ENCODE peak calls at places on chromosome 22, in seven cellular contexts. X, P, N, K, V, U and D are unnamed samples. For H3K4me1, the result is how much of the 10 kb centered on the place peaks cover.

GRCh38 chr22:22687638-22688500 is 43.5 kb downstream of the GGTLC2 start:
- DNase-seq in V (peak), N (peak), U (peak), X (no peak), P (no peak), K (peak), D (peak)

GRCh38 chr22:40898850-40899357 is 37.0 kb upstream of the DNAJB7 start:
- DNase-seq in P (no peak), V (peak), K (no peak), X (no peak), U (no peak), N (no peak), D (no peak)

GRCh38 chr22:31846161-31847115 is 92.6 kb downstream of the DEPDC5 start:
- DNase-seq in U (no peak), V (no peak), X (no peak), K (no peak), P (no peak), N (no peak), D (no peak)

GRCh38 chr22:37428649-37429586 is 1.6 kb upstream of the ELFN2 start:
- DNase-seq in V (peak), X (no peak), N (peak), P (no peak), K (no peak), U (peak), D (peak)

GRCh38 chr22:47065756-47066615 is 303.5 kb downstream of the TBC1D22A start:
- DNase-seq in K (no peak), P (no peak), U (peak), X (no peak), V (no peak), N (peak), D (peak)

GRCh38 chr22:44102121-44102520 is 78.0 kb downstream of the PARVB start:
- DNase-seq in N (no peak), U (no peak), K (no peak), P (no peak), V (no peak), X (peak), D (no peak)

GRCh38 chr22:49306632-49306975 is 521.1 kb downstream of the BRD1 start:
- DNase-seq in U (no peak), K (no peak), X (no peak), P (no peak), N (peak), V (no peak), D (peak)

GRCh38 chr22:45064313-45065268 is 54.8 kb upstream of the PHF21B start:
- DNase-seq in P (no peak), V (no peak), K (no peak), N (no peak), X (no peak), U (no peak), D (no peak)

GRCh38 chr22:42928969-42929837 is 72.1 kb upstream of the ARFGAP3 start:
- DNase-seq in P (peak), V (peak), K (no peak), X (no peak), N (peak), U (no peak), D (peak)

GRCh38 chr22:26097840-26098239 is 71.4 kb upstream of the SEZ6L start:
- DNase-seq in X (no peak), N (no peak), K (no peak), U (no peak), V (no peak), P (no peak), D (no peak)

GRCh38 chr22:49239264-49240015 is 588.2 kb downstream of the BRD1 start:
- DNase-seq in V (no peak), P (no peak), K (no peak), N (no peak), U (no peak), X (no peak), D (no peak)

GRCh38 chr22:48632641-48633246 is 1194.9 kb downstream of the BRD1 start:
- DNase-seq in K (no peak), U (no peak), V (no peak), N (no peak), P (no peak), X (no peak), D (no peak)

GRCh38 chr22:31929126-31929928 is 15.0 kb upstream of the YWHAH start:
- DNase-seq in N (no peak), K (no peak), P (no peak), U (no peak), V (no peak), X (peak), D (no peak)

GRCh38 chr22:46064966-46065666 is 85.2 kb upstream of the PPARA start:
- DNase-seq in P (peak), K (peak), V (no peak), N (peak), U (peak), X (peak), D (no peak)

GRCh38 chr22:33812578-33812977 is 107.7 kb downstream of the LARGE1 start:
- DNase-seq in P (no peak), U (no peak), X (no peak), K (no peak), N (no peak), V (no peak), D (no peak)

GRCh38 chr22:25167834-25168601 is 31.6 kb upstream of the CRYBB3 start:
- DNase-seq in N (no peak), P (no peak), V (peak), U (no peak), X (no peak), K (no peak), D (peak)

GRCh38 chr22:47835726-47836125 is 1073.3 kb downstream of the TBC1D22A start:
- DNase-seq in N (no peak), U (no peak), V (peak), K (no peak), X (no peak), P (no peak), D (no peak)

GRCh38 chr22:39575552-39575825 is 4.9 kb downstream of the CACNA1I start:
- DNase-seq in P (no peak), N (no peak), X (no peak), V (no peak), K (no peak), U (no peak), D (no peak)

GRCh38 chr22:42283288-42284229 is 13.1 kb upstream of the TCF20 start:
- DNase-seq in U (no peak), K (peak), X (no peak), P (no peak), N (no peak), V (no peak), D (no peak)

GRCh38 chr22:44777364-44777756 is 25.0 kb downstream of the ARHGAP8 start:
- DNase-seq in P (no peak), K (no peak), V (no peak), U (peak), X (no peak), N (no peak), D (no peak)

GRCh38 chr22:38874529-38875222 is 2.7 kb upstream of the CBX6 start:
- DNase-seq in K (no peak), N (no peak), U (no peak), P (peak), V (no peak), X (no peak), D (peak)

GRCh38 chr22:37951305-37951704 is 2.1 kb downstream of the C22orf23 start:
- DNase-seq in V (peak), X (no peak), N (no peak), P (no peak), U (no peak), K (no peak), D (no peak)

GRCh38 chr22:50445071-50445879 is 29.6 kb downstream of the SBF1 start:
- DNase-seq in N (no peak), U (no peak), V (no peak), K (no peak), X (no peak), P (no peak), D (no peak)

GRCh38 chr22:28674121-28674563 is 5.5 kb downstream of the TTC28 start:
- DNase-seq in N (peak), X (no peak), U (no peak), K (no peak), P (no peak), V (no peak), D (no peak)

GRCh38 chr22:37309221-37310074 is 27.1 kb downstream of the CYTH4 start:
- DNase-seq in N (peak), V (no peak), K (no peak), X (no peak), U (peak), P (no peak), D (no peak)

GRCh38 chr22:50192825-50193204 is 7.1 kb downstream of the TRABD start:
- DNase-seq in V (no peak), K (no peak), N (peak), U (peak), X (peak), P (no peak), D (no peak)

GRCh38 chr22:50548046-50548912 is 2.6 kb downstream of the KLHDC7B start:
- DNase-seq in N (peak), V (no peak), P (no peak), U (peak), X (no peak), K (no peak), D (no peak)

GRCh38 chr22:23178512-23179254 is 1.6 kb upstream of the BCR start:
- DNase-seq in X (peak), K (peak), P (no peak), U (peak), V (no peak), N (peak), D (peak)

GRCh38 chr22:42716221-42716620 is 4.4 kb downstream of the A4GALT start:
- DNase-seq in X (no peak), P (no peak), K (no peak), U (no peak), N (no peak), V (no peak), D (no peak)

GRCh38 chr22:33747576-33748180 is 172.6 kb downstream of the LARGE1 start:
- DNase-seq in U (peak), N (peak), X (peak), K (peak), P (no peak), V (no peak), D (no peak)

GRCh38 chr22:27329966-27330645 is 471.4 kb downstream of the MN1 start:
- DNase-seq in X (no peak), N (no peak), V (no peak), P (no peak), U (no peak), K (no peak), D (no peak)

GRCh38 chr22:27331526-27332281 is 469.9 kb downstream of the MN1 start:
- DNase-seq in N (no peak), P (no peak), X (peak), K (peak), U (peak), V (peak), D (peak)

GRCh38 chr22:27329471-27329870 is 472.1 kb downstream of the MN1 start:
- DNase-seq in N (no peak), X (no peak), P (no peak), V (no peak), U (no peak), K (no peak), D (no peak)

GRCh38 chr22:27327497-27327896 is 474.1 kb downstream of the MN1 start:
- DNase-seq in N (no peak), U (no peak), K (no peak), V (no peak), P (no peak), X (no peak), D (no peak)

GRCh38 chr22:27327981-27328721 is 473.4 kb downstream of the MN1 start:
- DNase-seq in U (no peak), P (no peak), X (no peak), N (no peak), V (no peak), K (no peak), D (no peak)
- TF ChIP-seq CTCF in U (no peak), P (no peak), X (no peak), N (no peak), V (no peak), K (no peak), D (no peak)

DNA sequence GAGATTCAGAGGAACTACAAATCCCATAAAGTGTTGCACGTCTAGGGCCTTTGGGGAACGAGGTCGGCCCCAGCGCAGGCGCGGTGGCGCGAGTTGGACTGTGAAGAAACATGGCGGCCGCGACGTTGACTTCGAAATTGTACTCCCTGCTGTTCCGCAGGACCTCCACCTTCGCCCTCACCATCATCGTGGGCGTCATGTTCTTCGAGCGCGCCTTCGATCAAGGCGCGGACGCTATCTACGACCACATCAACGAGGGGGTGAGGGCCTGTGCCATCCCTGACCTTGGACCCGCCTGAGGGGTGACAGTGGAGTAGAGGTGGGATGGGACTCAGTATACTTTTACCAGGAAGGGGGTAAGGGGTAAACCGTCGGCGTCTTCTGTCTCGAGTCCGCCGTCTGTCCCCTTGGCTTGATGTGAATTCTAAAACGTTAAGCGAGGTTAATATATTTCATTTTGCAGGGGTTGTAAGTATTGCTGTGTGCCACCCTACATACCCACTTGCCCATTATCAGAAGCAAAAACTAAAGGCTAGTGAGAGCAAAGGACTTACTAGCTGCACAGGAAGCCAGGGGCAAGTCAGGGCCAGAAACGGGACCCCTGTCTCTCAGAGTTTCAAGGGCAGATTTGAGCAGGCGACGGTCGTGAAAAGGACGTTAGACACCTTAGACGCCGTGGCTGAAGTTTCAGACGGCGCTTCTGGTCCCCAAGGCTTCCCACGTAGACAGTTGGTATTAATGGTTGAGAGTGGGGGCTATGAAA is at the start of gene UQCR10:
- DNase-seq in P (peak), V (peak), U (peak), K (peak), X (peak), N (peak), D (peak)
- TF ChIP-seq POLR2A in P (peak), V (peak), U (no peak), K (peak), X (peak), N (peak), D (no peak)

GRCh38 chr22:19240813-19241592 is 50.5 kb downstream of the CLTCL1 start:
- DNase-seq in V (no peak), X (no peak), N (no peak), P (no peak), K (no peak), U (no peak), D (peak)
- H3K4me1 ChIP-seq in V (under half), X (under half), N (under half), P (under half), K (under half), U (under half), D (under half)

GRCh38 chr22:20140107-20140445 is 8.5 kb downstream of the ZDHHC8 start:
- DNase-seq in X (no peak), K (no peak), U (no peak), P (no peak), V (no peak), N (no peak), D (no peak)

GRCh38 chr22:20140521-20140964 is 8.9 kb downstream of the ZDHHC8 start:
- DNase-seq in N (no peak), U (no peak), P (no peak), K (no peak), V (no peak), X (no peak), D (no peak)

GRCh38 chr22:20139391-20140106 is 7.9 kb downstream of the ZDHHC8 start:
- DNase-seq in N (no peak), K (no peak), U (no peak), V (no peak), P (no peak), X (no peak), D (no peak)

GRCh38 chr22:20142711-20143621 is 7.9 kb downstream of the CCDC188 start:
- DNase-seq in N (no peak), V (no peak), K (no peak), P (no peak), X (no peak), U (no peak), D (no peak)

DNA sequence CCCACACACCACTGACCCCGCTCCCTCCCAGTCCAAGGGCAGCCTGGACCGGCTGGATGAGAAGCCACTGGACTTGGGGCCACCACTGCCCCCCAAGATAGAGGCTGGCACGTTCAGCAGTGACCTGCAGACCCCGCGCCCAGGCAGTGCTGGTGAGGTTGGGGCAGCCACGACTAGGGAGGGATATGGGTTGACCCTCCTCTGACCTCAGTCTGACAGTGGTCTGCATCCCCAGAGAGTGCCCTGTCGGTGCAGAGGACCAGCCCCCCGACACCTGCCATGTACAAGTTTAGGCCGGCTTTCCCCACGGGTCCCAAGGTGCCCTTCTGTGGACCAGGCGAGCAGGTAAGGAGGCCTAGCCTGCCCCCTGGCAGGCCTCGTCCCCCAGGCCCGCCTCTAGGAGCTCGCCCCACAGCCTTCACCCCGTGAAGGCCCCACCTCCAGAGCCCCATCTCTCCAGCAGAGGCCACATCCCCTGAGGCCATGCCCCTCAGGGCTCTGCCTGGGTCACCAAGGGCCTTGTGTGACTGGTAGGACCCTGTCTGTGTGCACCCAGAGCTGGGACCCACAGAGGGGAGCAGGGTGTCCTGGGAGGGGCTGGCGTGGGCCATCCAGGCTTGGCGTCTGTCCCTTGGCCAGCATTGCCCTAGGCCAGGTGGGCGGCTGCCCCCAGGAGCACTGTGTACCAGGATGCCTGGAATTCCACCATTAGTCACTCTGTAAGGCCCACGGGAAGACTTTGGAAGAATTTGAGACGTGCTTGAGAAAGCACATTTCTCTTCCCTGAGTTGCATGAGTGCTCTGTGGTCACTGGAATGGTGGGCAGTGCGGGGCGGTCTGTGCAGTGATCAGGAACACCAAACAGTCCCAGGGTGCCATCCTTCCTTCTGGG is 9.4 kb downstream of the CCDC188 start:
- DNase-seq in N (no peak), K (no peak), U (no peak), V (no peak), P (no peak), X (no peak), D (no peak)
- TF ChIP-seq CTCF in N (no peak), K (no peak), U (no peak), V (no peak), P (no peak), X (no peak), D (no peak)

DNA sequence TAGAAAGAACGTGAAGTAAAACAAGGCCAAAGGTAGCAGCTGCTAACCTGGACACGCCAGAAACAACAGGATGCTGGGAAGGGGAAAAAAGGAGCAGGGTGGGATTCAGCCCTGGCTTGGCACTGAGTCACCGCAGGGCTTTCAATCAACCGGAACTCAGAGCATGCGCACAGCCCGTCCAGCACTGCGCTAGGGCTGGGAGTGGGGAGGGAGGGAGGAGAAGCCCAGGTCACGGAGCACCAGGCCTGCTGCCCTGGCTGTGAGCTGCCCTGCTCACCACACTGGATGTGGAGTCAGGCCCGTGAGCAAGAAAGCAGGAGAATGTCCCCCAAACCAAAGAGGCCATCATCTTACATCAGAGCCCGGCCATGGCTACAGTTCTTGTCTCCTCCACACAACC is 51.5 kb downstream of the APOL1 start:
- DNase-seq in U (no peak), P (no peak), X (no peak), K (no peak), N (no peak), V (no peak), D (no peak)
- TF ChIP-seq POLR2A in U (no peak), P (no peak), X (no peak), K (no peak), N (no peak), V (no peak), D (no peak)

GRCh38 chr22:21651521-21652009 is 9.5 kb downstream of the SDF2L1 start:
- DNase-seq in N (peak), P (no peak), X (no peak), K (no peak), U (no peak), V (no peak), D (no peak)
- H3K4me1 ChIP-seq in N (under half), P (under half), X (under half), K (under half), U (under half), V (under half), D (under half)